ENCODE peak calls at places on chromosomes 2 and 18, in nine cellular contexts. G is A549, F is cardiac fibroblast, X is mucosa of descending colon, M is HCT116, B is upper lobe of right lung, L is H9, V is fibroblast of lung, Q is DND-41. I is an unnamed sample.

GRCh38 chr2:75276093-75277055 is 77.1 kb upstream of the TACR1 start:
- DNase-seq in F (peak), G (peak), M (no peak), Q (no peak), X (no peak), L (no peak), V (peak), B (no peak), I (no peak)

GRCh38 chr2:231522418-231523180 is 7.6 kb downstream of the NMUR1 start:
- DNase-seq in V (peak), M (no peak), Q (peak), G (no peak), F (peak), B (peak), L (no peak), X (no peak), I (no peak)

GRCh38 chr2:152369176-152369860 is 34.3 kb downstream of the FMNL2 start:
- DNase-seq in B (no peak), M (no peak), X (no peak), G (no peak), Q (no peak), L (no peak), V (peak), F (peak), I (no peak)

GRCh38 chr2:3839489-3839888 is 136.1 kb downstream of the DCDC2C start:
- DNase-seq in G (no peak), X (no peak), F (no peak), M (no peak), B (no peak), V (no peak), Q (no peak), L (no peak), I (no peak)

GRCh38 chr18:11179959-11180519 is 30.7 kb upstream of the PIEZO2 start:
- DNase-seq in B (no peak), M (no peak), X (no peak), L (no peak), F (no peak), Q (no peak), V (no peak), G (no peak), I (no peak)

GRCh38 chr2:172394008-172394407 is 33.4 kb upstream of the ITGA6 start:
- DNase-seq in F (no peak), G (no peak), M (no peak), V (no peak), L (no peak), Q (no peak), B (no peak), X (no peak), I (no peak)

GRCh38 chr18:69161383-69162028 is 239.2 kb upstream of the DOK6 start:
- DNase-seq in Q (no peak), L (no peak), M (no peak), B (no peak), X (no peak), V (peak), F (peak), G (no peak), I (peak)

GRCh38 chr2:238064376-238064775 is 3.6 kb downstream of the SCLY start:
- DNase-seq in V (no peak), B (no peak), M (no peak), X (no peak), L (no peak), G (no peak), F (no peak), Q (no peak), I (no peak)

GRCh38 chr2:121888189-121888557 is 132.7 kb downstream of the TSN start:
- DNase-seq in F (no peak), B (no peak), L (peak), Q (peak), V (no peak), X (no peak), G (peak), M (peak), I (peak)

GRCh38 chr2:65381607-65382032 is 50.8 kb downstream of the SPRED2 start:
- DNase-seq in L (no peak), V (no peak), B (no peak), Q (no peak), G (no peak), F (no peak), X (no peak), M (no peak), I (no peak)

GRCh38 chr2:65383571-65384488 is 48.6 kb downstream of the SPRED2 start:
- DNase-seq in Q (no peak), M (no peak), V (peak), X (no peak), B (no peak), G (no peak), L (no peak), F (peak), I (no peak)

GRCh38 chr2:65382776-65383357 is 49.5 kb downstream of the SPRED2 start:
- DNase-seq in F (peak), G (peak), M (peak), V (peak), L (peak), Q (peak), B (peak), X (peak), I (peak)

GRCh38 chr2:65380243-65380642 is 52.2 kb downstream of the SPRED2 start:
- DNase-seq in V (peak), F (no peak), B (no peak), L (no peak), G (no peak), X (no peak), Q (no peak), M (no peak), I (no peak)

DNA sequence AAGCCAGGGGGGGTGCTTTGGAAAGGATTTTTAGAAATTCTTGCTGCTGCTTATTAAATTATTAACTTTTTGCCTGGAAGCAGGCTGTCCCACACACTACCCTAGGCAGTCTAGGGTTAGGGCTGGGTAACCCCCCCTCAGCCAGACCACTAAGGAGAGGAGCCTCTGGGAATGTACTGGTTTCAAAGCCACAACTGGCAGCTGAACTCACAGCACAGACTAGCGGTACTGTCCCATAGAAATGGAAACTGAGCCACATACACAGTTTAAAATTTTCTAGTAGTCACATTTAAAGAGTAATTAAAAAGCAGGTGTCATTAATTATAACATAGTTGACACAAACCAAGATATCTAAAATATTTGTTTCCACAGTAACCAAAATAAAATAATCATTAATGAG is 50.1 kb downstream of the SPRED2 start:
- DNase-seq in X (no peak), Q (peak), M (no peak), V (peak), F (no peak), B (no peak), G (no peak), L (no peak), I (no peak)
- TF ChIP-seq CTCF in X (no peak), Q (no peak), M (no peak), V (no peak), F (no peak), B (no peak), G (no peak), L (no peak), I (no peak)

GRCh38 chr2:30233142-30233961 is 2.0 kb downstream of the LBH start:
- DNase-seq in G (peak), V (no peak), X (no peak), B (no peak), F (no peak), Q (no peak), M (no peak), L (no peak), I (no peak)
- TF ChIP-seq CTCF in G (no peak), V (no peak), X (no peak), B (no peak), F (no peak), Q (peak), M (no peak), L (peak), I (no peak)

GRCh38 chr18:46385124-46385523 is 271.9 kb downstream of the LOXHD1 start:
- DNase-seq in M (no peak), G (no peak), F (no peak), X (no peak), Q (no peak), V (no peak), B (no peak), L (no peak), I (no peak)
- TF ChIP-seq CTCF in M (no peak), G (no peak), F (no peak), X (no peak), Q (no peak), V (no peak), B (no peak), L (no peak), I (no peak)

GRCh38 chr2:12063210-12063609 is 316.8 kb downstream of the LPIN1 start:
- DNase-seq in X (no peak), Q (no peak), G (no peak), B (no peak), V (no peak), M (no peak), L (no peak), F (no peak), I (no peak)

GRCh38 chr2:12061317-12061716 is 314.9 kb downstream of the LPIN1 start:
- DNase-seq in Q (no peak), B (no peak), G (no peak), X (no peak), L (no peak), M (no peak), F (no peak), V (no peak), I (no peak)

GRCh38 chr2:12066986-12067385 is 320.6 kb downstream of the LPIN1 start:
- DNase-seq in V (no peak), B (no peak), X (no peak), Q (no peak), L (no peak), F (no peak), M (no peak), G (no peak), I (no peak)

GRCh38 chr2:12061785-12062184 is 315.4 kb downstream of the LPIN1 start:
- DNase-seq in Q (no peak), V (no peak), X (no peak), G (no peak), F (no peak), M (no peak), L (no peak), B (no peak), I (no peak)

GRCh38 chr2:12064153-12064552 is 317.7 kb downstream of the LPIN1 start:
- DNase-seq in B (no peak), X (no peak), V (no peak), M (no peak), F (no peak), Q (no peak), L (peak), G (no peak), I (no peak)
- TF ChIP-seq CTCF in B (no peak), X (no peak), V (no peak), M (no peak), F (no peak), Q (no peak), L (peak), G (no peak), I (no peak)

GRCh38 chr2:182761903-182762302 is 45.8 kb downstream of the DNAJC10 start:
- DNase-seq in V (peak), B (no peak), F (peak), L (no peak), G (no peak), M (no peak), X (no peak), Q (no peak), I (no peak)
- TF ChIP-seq CTCF in V (peak), B (peak), F (peak), L (no peak), G (no peak), M (no peak), X (no peak), Q (no peak), I (no peak)

GRCh38 chr2:24164416-24164973 is 10.4 kb upstream of the FAM228A start:
- DNase-seq in B (peak), X (peak), M (peak), L (peak), F (no peak), G (peak), V (no peak), Q (peak), I (peak)
- TF ChIP-seq CTCF in B (peak), X (peak), M (peak), L (peak), F (peak), G (peak), V (peak), Q (peak), I (peak)

DNA sequence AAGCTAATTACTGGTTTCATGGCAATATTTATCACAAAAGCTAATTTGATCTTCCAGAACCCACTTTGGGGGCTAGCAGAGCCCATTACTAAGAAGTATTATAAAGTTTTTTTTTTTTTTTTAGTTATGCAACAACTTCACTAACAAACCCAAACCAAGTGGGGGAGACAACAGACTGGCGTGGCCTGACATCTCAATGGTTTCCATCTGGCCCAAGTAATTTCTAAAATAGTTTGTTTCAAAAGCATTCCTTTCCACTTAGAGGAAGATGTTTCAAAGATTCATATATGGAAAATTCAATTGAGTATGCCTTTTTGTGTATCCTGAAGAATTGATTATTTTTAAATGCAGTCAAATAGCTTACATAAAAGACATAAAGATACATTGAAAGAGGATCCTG is 367.1 kb downstream of the HRH4 start:
- DNase-seq in L (no peak), V (no peak), F (no peak), Q (no peak), X (no peak), M (no peak), B (no peak), G (no peak), I (no peak)
- TF ChIP-seq CTCF in L (no peak), V (no peak), F (no peak), Q (no peak), X (no peak), M (no peak), B (no peak), G (no peak), I (no peak)